ENCODE peak calls at places on chromosomes 5 and 9, in seven cellular contexts. One of them, this sample, is unnamed.

GRCh38 chr9:114930063-114930812 is at the start of gene TNFSF8:
- DNase-seq in K562: no peak
- DNase-seq in SK-N-SH: no peak
- DNase-seq in GM12878: no peak
- DNase-seq in GM12892: no peak
- DNase-seq in HepG2: no peak
- DNase-seq in H1: no peak
- DNase-seq in this sample: no peak

GRCh38 chr5:127785098-127785927 is 82.1 kb downstream of the CCDC192 start:
- DNase-seq in H1: no peak
- DNase-seq in GM12878: peak
- DNase-seq in SK-N-SH: no peak
- DNase-seq in HepG2: no peak
- DNase-seq in GM12892: no peak
- DNase-seq in K562: no peak
- DNase-seq in this sample: no peak

GRCh38 chr9:88808019-88808656 is 183.1 kb upstream of the S1PR3 start:
- DNase-seq in K562: no peak
- DNase-seq in GM12892: no peak
- DNase-seq in H1: no peak
- DNase-seq in HepG2: no peak
- DNase-seq in SK-N-SH: peak
- DNase-seq in GM12878: no peak
- DNase-seq in this sample: no peak

GRCh38 chr5:92544567-92544966 is 1036.5 kb downstream of the NR2F1-AS1 start:
- DNase-seq in GM12892: no peak
- DNase-seq in H1: no peak
- DNase-seq in HepG2: no peak
- DNase-seq in SK-N-SH: no peak
- DNase-seq in K562: no peak
- DNase-seq in GM12878: no peak
- DNase-seq in this sample: no peak

GRCh38 chr9:26229324-26230054 is 551.2 kb upstream of the TUSC1 start:
- DNase-seq in K562: no peak
- DNase-seq in HepG2: no peak
- DNase-seq in GM12878: no peak
- DNase-seq in H1: no peak
- DNase-seq in SK-N-SH: no peak
- DNase-seq in GM12892: no peak
- DNase-seq in this sample: no peak

GRCh38 chr9:99050292-99050911 is 54.5 kb upstream of the TGFBR1 start:
- DNase-seq in HepG2: peak
- DNase-seq in SK-N-SH: no peak
- DNase-seq in H1: no peak
- DNase-seq in GM12892: no peak
- DNase-seq in GM12878: no peak
- DNase-seq in K562: no peak
- DNase-seq in this sample: no peak

GRCh38 chr5:149745-150450 is 41.4 kb upstream of the LRRC14B start:
- DNase-seq in K562: no peak
- DNase-seq in GM12892: no peak
- DNase-seq in H1: no peak
- DNase-seq in GM12878: no peak
- DNase-seq in SK-N-SH: no peak
- DNase-seq in HepG2: no peak
- DNase-seq in this sample: no peak

GRCh38 chr5:138659561-138659960 is 84.4 kb upstream of the HSPA9 start:
- DNase-seq in GM12878: no peak
- DNase-seq in K562: no peak
- DNase-seq in GM12892: no peak
- DNase-seq in SK-N-SH: no peak
- DNase-seq in H1: no peak
- DNase-seq in HepG2: no peak
- DNase-seq in this sample: no peak

GRCh38 chr9:75210215-75210614 is 121.9 kb downstream of the OSTF1 start:
- DNase-seq in SK-N-SH: no peak
- DNase-seq in GM12892: no peak
- DNase-seq in GM12878: no peak
- DNase-seq in H1: no peak
- DNase-seq in HepG2: no peak
- DNase-seq in K562: no peak
- DNase-seq in this sample: no peak

GRCh38 chr9:21095561-21095960 is 17.8 kb upstream of the IFNB1 start:
- DNase-seq in SK-N-SH: no peak
- DNase-seq in K562: no peak
- DNase-seq in GM12892: no peak
- DNase-seq in H1: no peak
- DNase-seq in GM12878: no peak
- DNase-seq in HepG2: no peak
- DNase-seq in this sample: no peak

GRCh38 chr5:129917224-129917623 is 13.0 kb downstream of the CHSY3 start:
- DNase-seq in GM12892: no peak
- DNase-seq in GM12878: no peak
- DNase-seq in H1: no peak
- DNase-seq in SK-N-SH: no peak
- DNase-seq in HepG2: no peak
- DNase-seq in K562: no peak
- DNase-seq in this sample: no peak

GRCh38 chr9:113476511-113476916 is 13.0 kb downstream of the RGS3 start:
- DNase-seq in K562: no peak
- DNase-seq in GM12878: no peak
- DNase-seq in GM12892: no peak
- DNase-seq in SK-N-SH: no peak
- DNase-seq in H1: no peak
- DNase-seq in HepG2: no peak
- DNase-seq in this sample: no peak

GRCh38 chr9:5430912-5431311 is 6.8 kb downstream of the PLGRKT start:
- DNase-seq in H1: no peak
- DNase-seq in SK-N-SH: no peak
- DNase-seq in GM12892: no peak
- DNase-seq in HepG2: no peak
- DNase-seq in K562: no peak
- DNase-seq in GM12878: no peak
- DNase-seq in this sample: no peak

GRCh38 chr5:142280066-142281011 is 44.5 kb downstream of the SPRY4 start:
- DNase-seq in K562: peak
- DNase-seq in HepG2: peak
- DNase-seq in SK-N-SH: peak
- DNase-seq in GM12878: no peak
- DNase-seq in GM12892: no peak
- DNase-seq in H1: no peak
- DNase-seq in this sample: no peak

GRCh38 chr5:159135896-159136531 is 36.3 kb upstream of the EBF1 start:
- DNase-seq in SK-N-SH: no peak
- DNase-seq in K562: no peak
- DNase-seq in GM12878: no peak
- DNase-seq in H1: no peak
- DNase-seq in HepG2: no peak
- DNase-seq in GM12892: no peak
- DNase-seq in this sample: no peak

GRCh38 chr5:76403713-76403962 is 553 bp downstream of the IQGAP2 start:
- DNase-seq in GM12892: peak
- DNase-seq in GM12878: no peak
- DNase-seq in K562: no peak
- DNase-seq in H1: no peak
- DNase-seq in HepG2: no peak
- DNase-seq in SK-N-SH: peak
- DNase-seq in this sample: no peak

GRCh38 chr9:119487118-119487827 is 118.0 kb upstream of the BRINP1 start:
- DNase-seq in GM12892: no peak
- DNase-seq in H1: no peak
- DNase-seq in SK-N-SH: no peak
- DNase-seq in HepG2: no peak
- DNase-seq in K562: no peak
- DNase-seq in GM12878: no peak
- DNase-seq in this sample: no peak

GRCh38 chr5:73104326-73104725 is 16.0 kb upstream of the TMEM171 start:
- DNase-seq in K562: no peak
- DNase-seq in SK-N-SH: no peak
- DNase-seq in GM12892: no peak
- DNase-seq in H1: no peak
- DNase-seq in HepG2: no peak
- DNase-seq in GM12878: no peak
- DNase-seq in this sample: no peak

GRCh38 chr9:96064838-96065481 is 189.5 kb downstream of the ERCC6L2 start:
- DNase-seq in H1: no peak
- DNase-seq in SK-N-SH: no peak
- DNase-seq in K562: no peak
- DNase-seq in GM12892: no peak
- DNase-seq in HepG2: no peak
- DNase-seq in GM12878: no peak
- DNase-seq in this sample: no peak

GRCh38 chr5:134059758-134060495 is 54.6 kb upstream of the TCF7 start:
- DNase-seq in GM12878: no peak
- DNase-seq in H1: no peak
- DNase-seq in HepG2: no peak
- DNase-seq in K562: no peak
- DNase-seq in SK-N-SH: no peak
- DNase-seq in GM12892: no peak
- DNase-seq in this sample: no peak

GRCh38 chr9:105957830-105958229 is 263.5 kb downstream of the TMEM38B start:
- DNase-seq in H1: peak
- DNase-seq in GM12878: no peak
- DNase-seq in HepG2: no peak
- DNase-seq in SK-N-SH: no peak
- DNase-seq in K562: no peak
- DNase-seq in GM12892: no peak
- DNase-seq in this sample: no peak

GRCh38 chr5:64206653-64207052 is 41.0 kb downstream of the RNF180 start:
- DNase-seq in K562: no peak
- DNase-seq in GM12892: no peak
- DNase-seq in GM12878: no peak
- DNase-seq in SK-N-SH: no peak
- DNase-seq in H1: no peak
- DNase-seq in HepG2: no peak
- DNase-seq in this sample: no peak

DNA sequence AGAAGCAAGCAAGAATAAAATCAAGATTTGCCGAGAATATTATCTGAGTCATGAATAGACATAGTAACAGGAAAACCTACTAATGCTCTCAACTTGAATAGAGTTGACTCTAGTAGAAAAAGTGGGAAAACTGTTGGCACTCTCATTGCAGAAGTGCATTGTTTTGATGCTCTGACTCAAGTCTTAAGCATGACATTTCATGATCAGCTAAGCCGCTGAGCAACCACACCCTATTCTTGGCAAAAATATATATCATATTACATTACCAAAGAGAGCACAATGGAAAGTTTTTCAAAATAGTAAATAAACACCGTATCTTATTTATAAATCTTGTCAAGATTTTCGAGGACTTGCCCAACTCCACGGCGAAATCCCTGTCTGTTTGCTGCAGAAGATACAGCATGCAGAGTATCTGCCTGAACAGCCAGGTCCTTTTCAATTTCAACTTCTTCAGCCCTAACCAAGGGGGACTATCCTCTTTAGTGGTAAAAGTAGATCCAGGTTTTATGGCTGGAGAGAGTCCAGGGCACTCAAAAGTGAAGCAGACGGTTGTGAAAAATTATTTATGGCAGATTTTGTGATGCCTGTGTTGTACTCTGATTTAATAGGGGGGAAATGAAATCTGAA is 13.9 kb upstream of the ADAMTSL1 start:
- DNase-seq in SK-N-SH: no peak
- DNase-seq in K562: no peak
- DNase-seq in GM12892: no peak
- DNase-seq in H1: no peak
- DNase-seq in HepG2: no peak
- DNase-seq in GM12878: no peak
- DNase-seq in this sample: no peak
- TF ChIP-seq TAF1 in SK-N-SH: no peak
- TF ChIP-seq TAF1 in K562: no peak
- TF ChIP-seq TAF1 in GM12892: no peak
- TF ChIP-seq TAF1 in H1: no peak
- TF ChIP-seq TAF1 in HepG2: no peak
- TF ChIP-seq TAF1 in GM12878: no peak
- TF ChIP-seq TAF1 in this sample: no peak

GRCh38 chr9:104863180-104863883 is 64.6 kb downstream of the ABCA1 start:
- DNase-seq in H1: no peak
- DNase-seq in GM12892: peak
- DNase-seq in K562: peak
- DNase-seq in GM12878: peak
- DNase-seq in HepG2: peak
- DNase-seq in SK-N-SH: peak
- DNase-seq in this sample: peak
- TF ChIP-seq TAF1 in H1: no peak
- TF ChIP-seq TAF1 in GM12892: no peak
- TF ChIP-seq TAF1 in K562: no peak
- TF ChIP-seq TAF1 in GM12878: no peak
- TF ChIP-seq TAF1 in HepG2: no peak
- TF ChIP-seq TAF1 in SK-N-SH: no peak
- TF ChIP-seq TAF1 in this sample: no peak

DNA sequence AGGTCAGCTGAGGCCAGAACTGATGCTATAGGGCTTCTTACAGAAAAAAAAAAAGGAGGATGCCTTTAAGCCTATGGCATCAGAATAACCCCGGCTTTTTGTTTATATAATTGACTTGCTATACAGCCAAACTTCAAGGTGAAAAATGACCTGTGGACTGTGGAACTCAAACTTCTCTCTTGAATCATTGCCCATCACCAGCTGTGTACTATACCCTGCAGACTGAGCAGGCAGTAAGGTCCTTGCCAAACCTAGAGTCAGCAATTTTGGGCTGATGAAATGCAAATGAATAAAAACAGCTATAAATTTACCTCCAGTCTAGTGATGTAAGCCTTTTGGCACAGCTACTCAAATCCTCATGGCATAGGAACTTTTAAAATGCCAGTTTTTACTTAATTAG is 44.5 kb upstream of the PPP3R2 start:
- DNase-seq in K562: no peak
- DNase-seq in GM12878: no peak
- DNase-seq in HepG2: no peak
- DNase-seq in GM12892: no peak
- DNase-seq in H1: no peak
- DNase-seq in SK-N-SH: no peak
- DNase-seq in this sample: no peak
- TF ChIP-seq TAF1 in K562: no peak
- TF ChIP-seq TAF1 in GM12878: no peak
- TF ChIP-seq TAF1 in HepG2: no peak
- TF ChIP-seq TAF1 in GM12892: no peak
- TF ChIP-seq TAF1 in H1: no peak
- TF ChIP-seq TAF1 in SK-N-SH: no peak
- TF ChIP-seq TAF1 in this sample: no peak

GRCh38 chr5:32933692-32934091 is 222.6 kb downstream of the NPR3 start:
- DNase-seq in HepG2: no peak
- DNase-seq in K562: no peak
- DNase-seq in GM12878: no peak
- DNase-seq in SK-N-SH: no peak
- DNase-seq in GM12892: no peak
- DNase-seq in H1: no peak
- DNase-seq in this sample: no peak
- TF ChIP-seq TAF1 in HepG2: no peak
- TF ChIP-seq TAF1 in K562: no peak
- TF ChIP-seq TAF1 in GM12878: no peak
- TF ChIP-seq TAF1 in SK-N-SH: no peak
- TF ChIP-seq TAF1 in GM12892: no peak
- TF ChIP-seq TAF1 in H1: no peak
- TF ChIP-seq TAF1 in this sample: no peak

DNA sequence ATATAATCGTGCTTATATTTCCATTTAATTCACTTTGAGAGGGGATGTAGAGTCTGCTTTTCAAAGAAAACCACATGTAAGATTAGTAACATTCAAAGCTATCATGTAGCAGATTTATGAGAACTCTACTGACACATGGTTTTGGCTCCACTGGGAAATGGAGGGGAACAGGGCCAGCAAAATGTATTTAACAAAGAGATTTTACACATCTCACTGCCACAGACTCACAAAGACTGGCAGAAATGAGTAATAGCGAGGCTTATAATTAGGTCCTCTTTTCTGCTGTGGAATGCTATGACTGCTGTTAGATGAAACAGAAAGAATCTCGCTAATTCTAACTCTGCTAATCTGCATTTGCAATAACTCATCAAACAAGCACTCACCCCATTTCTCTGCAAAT is 4.5 kb downstream of the DAP start:
- DNase-seq in K562: no peak
- DNase-seq in SK-N-SH: no peak
- DNase-seq in H1: no peak
- DNase-seq in GM12892: no peak
- DNase-seq in GM12878: peak
- DNase-seq in HepG2: no peak
- DNase-seq in this sample: no peak
- TF ChIP-seq TAF1 in K562: no peak
- TF ChIP-seq TAF1 in SK-N-SH: peak
- TF ChIP-seq TAF1 in H1: no peak
- TF ChIP-seq TAF1 in GM12892: no peak
- TF ChIP-seq TAF1 in GM12878: no peak
- TF ChIP-seq TAF1 in HepG2: no peak
- TF ChIP-seq TAF1 in this sample: no peak

This sample was measured in GM12891.